ENCODE peak calls at places on chromosomes 16 and 17, in nine cellular contexts. Z is thoracic aorta, E is vagina, U is neural progenitor cell, C is fibroblast of lung, M is lung, G is heart left ventricle, H is IMR-90, L is lower lobe of right lung. Y is an unnamed sample.

GRCh38 chr16:68992521-68992920 is 112.9 kb upstream of the HAS3 start:
- DNase-seq in G (no peak), C (peak; percentile 84), E (no peak), U (no peak), M (no peak), Z (no peak), L (no peak), H (peak; percentile 86), Y (peak; percentile 76)

GRCh38 chr16:19853973-19854876 is 30.4 kb downstream of the GPRC5B start:
- DNase-seq in M (no peak), H (no peak), E (no peak), U (no peak), Z (no peak), C (no peak), L (no peak), G (no peak), Y (no peak)

GRCh38 chr17:73952136-73952497 is 251.4 kb upstream of the RPL38 start:
- DNase-seq in M (no peak), U (peak; percentile 85), E (no peak), Z (no peak), G (no peak), C (no peak), H (no peak), L (no peak), Y (no peak)

GRCh38 chr17:6986676-6987075 is 9.2 kb upstream of the ALOX12 start:
- DNase-seq in Z (no peak), M (no peak), C (no peak), L (no peak), E (no peak), H (no peak), G (no peak), U (no peak), Y (no peak)

GRCh38 chr17:79953335-79953734 is 82.3 kb downstream of the TBC1D16 start:
- DNase-seq in M (no peak), H (no peak), E (no peak), U (no peak), Z (no peak), G (no peak), C (no peak), L (no peak), Y (no peak)

GRCh38 chr17:78678220-78678554 is 101.0 kb upstream of the DNAH17 start:
- DNase-seq in U (no peak), C (no peak), M (no peak), H (no peak), G (no peak), L (no peak), E (no peak), Z (no peak), Y (no peak)

GRCh38 chr17:73933871-73934270 is 269.6 kb upstream of the RPL38 start:
- DNase-seq in H (no peak), Z (no peak), U (no peak), E (no peak), C (no peak), M (no peak), G (no peak), L (no peak), Y (peak; percentile 45)

GRCh38 chr17:77154187-77154586 is 13.4 kb downstream of the SEC14L1 start:
- DNase-seq in E (no peak), L (no peak), Z (no peak), C (no peak), U (no peak), M (no peak), H (no peak), G (no peak), Y (no peak)

GRCh38 chr17:29131814-29132682 is 48.1 kb downstream of the MYO18A start:
- DNase-seq in H (peak; percentile 86), G (no peak), Z (peak; percentile 52), C (peak; percentile 88), M (no peak), L (no peak), E (no peak), U (no peak), Y (peak; percentile 92)

GRCh38 chr17:64786337-64786736 is 124.2 kb upstream of the SMURF2 start:
- DNase-seq in C (no peak), M (no peak), E (no peak), Z (no peak), G (no peak), H (no peak), L (no peak), U (no peak), Y (no peak)

GRCh38 chr16:81210807-81211206 is 27.7 kb upstream of the BCO1 start:
- DNase-seq in E (no peak), H (no peak), G (no peak), Z (no peak), C (no peak), U (no peak), L (no peak), M (no peak), Y (no peak)

GRCh38 chr17:7479139-7479388 is 367 bp downstream of the ZBTB4 start:
- DNase-seq in H (no peak), M (no peak), E (no peak), Z (no peak), C (no peak), G (no peak), L (no peak), U (no peak), Y (no peak)

GRCh38 chr17:28575126-28575795 is 1.4 kb downstream of the ALDOC start:
- DNase-seq in E (no peak), L (no peak), U (peak; percentile 17), M (no peak), C (no peak), Z (no peak), H (no peak), G (peak; percentile 85), Y (no peak)

GRCh38 chr17:51251010-51251409 is 8.8 kb downstream of the MBTD1 start:
- DNase-seq in Z (no peak), U (no peak), E (no peak), L (no peak), H (peak; percentile 44), G (no peak), C (no peak), M (no peak), Y (peak; percentile 1)

GRCh38 chr17:41777157-41777578 is 9.3 kb downstream of the JUP start:
- DNase-seq in M (no peak), U (peak; percentile 60), H (no peak), C (peak; percentile 68), L (no peak), Z (no peak), G (peak; percentile 80), E (no peak), Y (no peak)

GRCh38 chr17:41779954-41780353 is 6.6 kb downstream of the JUP start:
- DNase-seq in M (no peak), G (no peak), L (no peak), H (no peak), Z (no peak), C (no peak), E (no peak), U (no peak), Y (no peak)

GRCh38 chr17:41775394-41776226 is 10.9 kb downstream of the JUP start:
- DNase-seq in M (no peak), G (peak; percentile 64), U (peak; percentile 84), L (no peak), H (no peak), E (no peak), C (no peak), Z (no peak), Y (no peak)

GRCh38 chr17:41781404-41782110 is 5.0 kb downstream of the JUP start:
- DNase-seq in E (no peak), Z (no peak), G (peak; percentile 50), L (no peak), M (no peak), C (no peak), H (no peak), U (no peak), Y (peak; percentile 35)

GRCh38 chr17:41777579-41778188 is 8.8 kb downstream of the JUP start:
- DNase-seq in C (peak; percentile 94), H (peak; percentile 96), G (peak; percentile 88), E (no peak), Z (no peak), L (peak; percentile 71), M (peak; percentile 72), U (no peak), Y (peak; percentile 98)
- TF ChIP-seq CTCF in C (peak; percentile 25), H (no peak), G (peak; percentile 8), E (no peak), Z (no peak), L (no peak), M (no peak), U (no peak), Y (no peak)

GRCh38 chr17:43917348-43918025 is 10.2 kb upstream of the MPP2 start:
- DNase-seq in H (peak; percentile 10), M (no peak), E (no peak), U (peak; percentile 66), C (peak; percentile 19), G (no peak), L (peak; percentile 65), Z (no peak), Y (peak; percentile 45)
- H3K4me1 ChIP-seq in H (no peaks in the 10 kb centered on the region), M (no peaks in the 10 kb centered on the region), E (peaks cover 12% of the 10 kb centered on the region), U (peaks cover 4% of the 10 kb centered on the region), C (no peaks in the 10 kb centered on the region), G (peaks cover 3% of the 10 kb centered on the region), L (peaks cover 11% of the 10 kb centered on the region), Z (peaks cover 6% of the 10 kb centered on the region), Y (no peaks in the 10 kb centered on the region)

DNA sequence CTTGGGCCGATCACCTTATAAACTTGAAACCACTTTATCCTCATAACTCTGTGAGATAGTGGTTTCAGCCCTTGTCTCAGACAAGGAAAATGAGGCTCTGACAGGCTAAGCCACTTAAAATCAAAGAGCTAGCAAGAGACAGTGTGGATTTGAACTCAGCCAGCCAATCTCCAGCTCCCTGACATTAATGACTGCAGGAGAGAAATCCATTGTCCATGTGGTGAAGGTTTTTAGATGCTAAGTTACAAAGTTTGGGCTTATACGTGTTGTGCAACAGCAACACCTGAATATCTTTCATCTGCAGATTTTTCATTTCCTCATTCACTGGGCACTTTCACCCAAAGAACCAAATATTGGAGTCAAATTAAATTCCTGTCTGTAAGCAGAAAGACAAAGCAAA is 501.3 kb downstream of the GRIN2A start:
- DNase-seq in E (no peak), G (no peak), H (no peak), U (no peak), L (no peak), M (no peak), C (no peak), Z (no peak), Y (no peak)
- H3K27ac ChIP-seq in E (no peak overlapping the region), G (no peak overlapping the region), H (no peak overlapping the region), U (no peak overlapping the region), L (no peak overlapping the region), M (no peak overlapping the region), C (no peak overlapping the region), Z (no peak overlapping the region), Y (no peak overlapping the region)

GRCh38 chr16:74724820-74725549 is 24.3 kb upstream of the MLKL start:
- DNase-seq in Z (no peak), H (peak; percentile 82), L (no peak), G (no peak), U (no peak), E (no peak), C (peak; percentile 85), M (no peak), Y (no peak)

GRCh38 chr16:74725641-74726040 is 25.0 kb upstream of the MLKL start:
- DNase-seq in M (no peak), Z (no peak), G (no peak), U (no peak), L (no peak), H (no peak), E (no peak), C (no peak), Y (no peak)

GRCh38 chr16:74726056-74726455 is 25.4 kb upstream of the MLKL start:
- DNase-seq in H (no peak), E (no peak), G (no peak), M (no peak), U (no peak), C (no peak), Z (no peak), L (no peak), Y (no peak)

GRCh38 chr16:74727903-74728302 is 27.2 kb upstream of the MLKL start:
- DNase-seq in G (no peak), L (no peak), C (no peak), Z (no peak), U (no peak), E (no peak), M (no peak), H (no peak), Y (no peak)

GRCh38 chr16:74726736-74727135 is 26.1 kb upstream of the MLKL start:
- DNase-seq in L (no peak), E (no peak), C (no peak), U (no peak), M (no peak), G (no peak), Z (no peak), H (no peak), Y (no peak)
- TF ChIP-seq CTCF in L (peak; percentile 18), E (no peak), C (peak; percentile 53), U (peak; percentile 61), M (peak; percentile 1), G (peak; percentile 19), Z (peak; percentile 11), H (peak; percentile 39), Y (peak; percentile 43)

Y was measured in cardiac muscle cell.